ENCODE peak calls at places on chromosomes 13 and 19, in five cellular contexts. L is NCI-H1694 treated with DMSO at 0.1 percent for 48 hours, G is astrocyte of the spinal cord, Z is sigmoid colon, Y is T-cell. F is an unnamed sample.

GRCh38 chr19:55679343-55680257 is 4.6 kb downstream of the EPN1 start:
- DNase-seq in L (no peak), Y (no peak), Z (no peak), G (no peak), F (no peak)

GRCh38 chr13:74145249-74145970 is 11.2 kb upstream of the KLF12 start:
- DNase-seq in Z (no peak), L (peak; percentile 93), G (peak; percentile 26), Y (no peak), F (no peak)

GRCh38 chr13:107847406-107847805 is 367.9 kb downstream of the LIG4 start:
- DNase-seq in Z (no peak), G (no peak), L (no peak), Y (no peak), F (no peak)

GRCh38 chr19:19170053-19170945 is at the start of gene MEF2B:
- DNase-seq in G (peak; percentile 55), Z (no peak), L (no peak), Y (peak; percentile 47), F (peak; percentile 84)

GRCh38 chr13:21608961-21609360 is 5.0 kb upstream of the MICU2 start:
- DNase-seq in Y (no peak), L (no peak), Z (no peak), G (no peak), F (no peak)

GRCh38 chr19:30556230-30556711 is 184.1 kb downstream of the ZNF536 start:
- DNase-seq in Z (no peak), Y (no peak), G (no peak), L (no peak), F (no peak)

GRCh38 chr19:15241259-15241658 is 9.0 kb upstream of the EPHX3 start:
- DNase-seq in G (no peak), L (peak; percentile 81), Z (no peak), Y (no peak), F (no peak)

GRCh38 chr13:28451482-28452217 is 43.3 kb downstream of the FLT1 start:
- DNase-seq in Z (no peak), Y (no peak), L (no peak), G (no peak), F (no peak)

GRCh38 chr19:5308471-5309437 is 31.9 kb downstream of the PTPRS start:
- DNase-seq in G (peak; percentile 93), Z (peak; percentile 96), L (peak; percentile 79), Y (no peak), F (peak; percentile 67)

GRCh38 chr19:38043649-38044144 is 136.7 kb downstream of the SIPA1L3 start:
- DNase-seq in Y (no peak), G (no peak), L (no peak), Z (no peak), F (no peak)

GRCh38 chr19:9847087-9847671 is 12.1 kb downstream of the PIN1 start:
- DNase-seq in Z (peak; percentile 88), L (peak; percentile 11), Y (no peak), G (peak; percentile 88), F (peak; percentile 56)

GRCh38 chr19:29568036-29568788 is 37.9 kb upstream of the POP4 start:
- DNase-seq in G (no peak), L (no peak), Y (no peak), Z (no peak), F (no peak)

GRCh38 chr13:99329477-99329876 is 22.3 kb upstream of the GPR183 start:
- DNase-seq in Y (no peak), L (no peak), G (no peak), Z (no peak), F (no peak)

GRCh38 chr13:24997367-24997967 is 98.5 kb upstream of the PABPC3 start:
- DNase-seq in Z (no peak), Y (no peak), G (peak; percentile 40), L (peak; percentile 34), F (no peak)

GRCh38 chr13:94263038-94263437 is 216.4 kb downstream of the DCT start:
- DNase-seq in L (no peak), Y (no peak), G (no peak), Z (no peak), F (no peak)

GRCh38 chr13:63693696-63694095 is 2278.0 kb upstream of the PCDH20 start:
- DNase-seq in L (no peak), Y (no peak), Z (no peak), G (no peak), F (no peak)

GRCh38 chr19:4015705-4016402 is 8.3 kb downstream of the PIAS4 start:
- DNase-seq in Y (no peak), G (no peak), Z (peak; percentile 82), L (no peak), F (peak; percentile 65)

GRCh38 chr13:27081893-27082292 is 89.7 kb downstream of the USP12 start:
- DNase-seq in L (no peak), Y (no peak), G (no peak), Z (no peak), F (no peak)

GRCh38 chr19:45307361-45307760 is 15.3 kb downstream of the CKM start:
- DNase-seq in Y (no peak), G (no peak), L (no peak), Z (no peak), F (no peak)

F was measured in left ventricle myocardium superior.